ENCODE peak calls at places on chromosome 11, in seven cellular contexts. One of them, this sample, is unnamed.

GRCh38 chr11:68583047-68583446 is 101.3 kb upstream of the GAL start:
- ATAC-seq in CD4-positive, CD25-positive, alpha-beta regulatory T cell: no peak
- ATAC-seq in IMR-90: peak
- ATAC-seq in right cardiac atrium: no peak
- ATAC-seq in PC-3: no peak
- ATAC-seq in mucosa of descending colon: no peak
- ATAC-seq in activated T-cell treated with anti-CD3 and anti-CD28 coated beads, Interleukin-2, amount 50 U/mL, for 72 hours: no peak
- ATAC-seq in this sample: no peak

GRCh38 chr11:66345316-66345649 is 379 bp upstream of the BRMS1 start:
- ATAC-seq in IMR-90: peak
- ATAC-seq in mucosa of descending colon: no peak
- ATAC-seq in CD4-positive, CD25-positive, alpha-beta regulatory T cell: peak
- ATAC-seq in right cardiac atrium: no peak
- ATAC-seq in PC-3: peak
- ATAC-seq in activated T-cell treated with anti-CD3 and anti-CD28 coated beads, Interleukin-2, amount 50 U/mL, for 72 hours: peak
- ATAC-seq in this sample: peak

GRCh38 chr11:43517518-43517917 is 158.8 kb downstream of the TTC17 start:
- ATAC-seq in right cardiac atrium: no peak
- ATAC-seq in PC-3: no peak
- ATAC-seq in CD4-positive, CD25-positive, alpha-beta regulatory T cell: no peak
- ATAC-seq in activated T-cell treated with anti-CD3 and anti-CD28 coated beads, Interleukin-2, amount 50 U/mL, for 72 hours: peak
- ATAC-seq in mucosa of descending colon: no peak
- ATAC-seq in IMR-90: peak
- ATAC-seq in this sample: no peak

GRCh38 chr11:117039897-117040296 is 58.3 kb downstream of the SIK3 start:
- ATAC-seq in right cardiac atrium: no peak
- ATAC-seq in PC-3: peak
- ATAC-seq in mucosa of descending colon: no peak
- ATAC-seq in activated T-cell treated with anti-CD3 and anti-CD28 coated beads, Interleukin-2, amount 50 U/mL, for 72 hours: peak
- ATAC-seq in CD4-positive, CD25-positive, alpha-beta regulatory T cell: no peak
- ATAC-seq in IMR-90: peak
- ATAC-seq in this sample: peak

GRCh38 chr11:123798079-123798478 is 8.1 kb downstream of the OR6M1 start:
- ATAC-seq in activated T-cell treated with anti-CD3 and anti-CD28 coated beads, Interleukin-2, amount 50 U/mL, for 72 hours: no peak
- ATAC-seq in PC-3: no peak
- ATAC-seq in mucosa of descending colon: no peak
- ATAC-seq in CD4-positive, CD25-positive, alpha-beta regulatory T cell: no peak
- ATAC-seq in right cardiac atrium: peak
- ATAC-seq in IMR-90: no peak
- ATAC-seq in this sample: no peak

GRCh38 chr11:118260353-118260752 is 3.7 kb downstream of the MPZL2 start:
- ATAC-seq in activated T-cell treated with anti-CD3 and anti-CD28 coated beads, Interleukin-2, amount 50 U/mL, for 72 hours: peak
- ATAC-seq in IMR-90: no peak
- ATAC-seq in mucosa of descending colon: no peak
- ATAC-seq in CD4-positive, CD25-positive, alpha-beta regulatory T cell: no peak
- ATAC-seq in PC-3: no peak
- ATAC-seq in right cardiac atrium: no peak
- ATAC-seq in this sample: peak

GRCh38 chr11:68470304-68470811 is 9.8 kb downstream of the PPP6R3 start:
- ATAC-seq in right cardiac atrium: peak
- ATAC-seq in mucosa of descending colon: no peak
- ATAC-seq in PC-3: no peak
- ATAC-seq in IMR-90: no peak
- ATAC-seq in activated T-cell treated with anti-CD3 and anti-CD28 coated beads, Interleukin-2, amount 50 U/mL, for 72 hours: no peak
- ATAC-seq in CD4-positive, CD25-positive, alpha-beta regulatory T cell: no peak
- ATAC-seq in this sample: no peak

GRCh38 chr11:132242662-132243061 is 872.2 kb downstream of the NTM start:
- ATAC-seq in PC-3: no peak
- ATAC-seq in right cardiac atrium: no peak
- ATAC-seq in mucosa of descending colon: no peak
- ATAC-seq in CD4-positive, CD25-positive, alpha-beta regulatory T cell: no peak
- ATAC-seq in activated T-cell treated with anti-CD3 and anti-CD28 coated beads, Interleukin-2, amount 50 U/mL, for 72 hours: no peak
- ATAC-seq in IMR-90: no peak
- ATAC-seq in this sample: no peak

GRCh38 chr11:130451261-130452019 is 3.0 kb downstream of the ADAMTS15 start:
- ATAC-seq in activated T-cell treated with anti-CD3 and anti-CD28 coated beads, Interleukin-2, amount 50 U/mL, for 72 hours: no peak
- ATAC-seq in CD4-positive, CD25-positive, alpha-beta regulatory T cell: no peak
- ATAC-seq in mucosa of descending colon: peak
- ATAC-seq in right cardiac atrium: peak
- ATAC-seq in PC-3: peak
- ATAC-seq in IMR-90: peak
- ATAC-seq in this sample: no peak

GRCh38 chr11:118088531-118088930 is 1.8 kb upstream of the SMIM35 start:
- ATAC-seq in IMR-90: no peak
- ATAC-seq in CD4-positive, CD25-positive, alpha-beta regulatory T cell: no peak
- ATAC-seq in PC-3: peak
- ATAC-seq in mucosa of descending colon: peak
- ATAC-seq in right cardiac atrium: peak
- ATAC-seq in activated T-cell treated with anti-CD3 and anti-CD28 coated beads, Interleukin-2, amount 50 U/mL, for 72 hours: no peak
- ATAC-seq in this sample: no peak

GRCh38 chr11:10503777-10504176 is 37.2 kb downstream of the RNF141 start:
- ATAC-seq in PC-3: no peak
- ATAC-seq in IMR-90: no peak
- ATAC-seq in mucosa of descending colon: no peak
- ATAC-seq in right cardiac atrium: no peak
- ATAC-seq in CD4-positive, CD25-positive, alpha-beta regulatory T cell: no peak
- ATAC-seq in activated T-cell treated with anti-CD3 and anti-CD28 coated beads, Interleukin-2, amount 50 U/mL, for 72 hours: no peak
- ATAC-seq in this sample: no peak

This sample was measured in activated T-helper 17 cell treated with anti-CD3 and anti-CD28 coated beads, Interleukin-2, amount 50 U/mL, for 72 hours.